ENCODE peak calls at places on chromosome 2, in four cellular contexts. E is BE2C, N is HCT116, Y is heart left ventricle. Q is an unnamed sample. For H3K4me1 and H3K27me3, the result is how much of the 10 kb centered on the place peaks cover.

GRCh38 chr2:54239427-54239826 is 16.6 kb downstream of the TSPYL6 start:
- DNase-seq in E (no peak), N (no peak), Y (no peak), Q (no peak)

GRCh38 chr2:38016177-38016576 is 59.8 kb downstream of the CYP1B1 start:
- DNase-seq in E (no peak), N (no peak), Y (no peak), Q (no peak)

GRCh38 chr2:215429424-215429823 is 6.4 kb downstream of the FN1 start:
- DNase-seq in E (no peak), N (no peak), Y (no peak), Q (no peak)

GRCh38 chr2:6958616-6959235 is 41.5 kb downstream of the RNF144A start:
- DNase-seq in E (no peak), N (no peak), Y (no peak), Q (no peak)

GRCh38 chr2:197208029-197208428 is 102.6 kb downstream of the ANKRD44 start:
- DNase-seq in E (no peak), N (no peak), Y (no peak), Q (no peak)

GRCh38 chr2:112032615-112033457 is 22.2 kb upstream of the TMEM87B start:
- DNase-seq in E (no peak), N (peak), Y (peak), Q (peak)

GRCh38 chr2:31373127-31373526 is 41.4 kb downstream of the XDH start:
- DNase-seq in E (no peak), N (no peak), Y (no peak), Q (no peak)

GRCh38 chr2:176081993-176082884 is 1.5 kb downstream of the EVX2 start:
- DNase-seq in E (peak), N (no peak), Y (no peak), Q (no peak)

GRCh38 chr2:124264496-124265160 is 239.5 kb downstream of the CNTNAP5 start:
- DNase-seq in E (no peak), N (no peak), Y (no peak), Q (no peak)

GRCh38 chr2:62195421-62196277 is at the start of gene B3GNT2:
- DNase-seq in E (peak), N (peak), Y (peak), Q (peak)

GRCh38 chr2:80246449-80247025 is 58.0 kb downstream of the LRRTM1 start:
- DNase-seq in E (no peak), N (no peak), Y (no peak), Q (no peak)

GRCh38 chr2:207115715-207116364 is 49.9 kb downstream of the KLF7 start:
- DNase-seq in E (peak), N (no peak), Y (no peak), Q (no peak)

GRCh38 chr2:12167525-12168317 is 421.3 kb downstream of the LPIN1 start:
- DNase-seq in E (peak), N (no peak), Y (no peak), Q (no peak)

GRCh38 chr2:150097891-150098595 is 389.4 kb downstream of the RND3 start:
- DNase-seq in E (no peak), N (no peak), Y (no peak), Q (no peak)

GRCh38 chr2:241721852-241722251 is 12.6 kb upstream of the D2HGDH start:
- DNase-seq in E (no peak), N (no peak), Y (no peak), Q (no peak)

GRCh38 chr2:150088538-150088937 is 398.9 kb downstream of the RND3 start:
- DNase-seq in E (no peak), N (no peak), Y (no peak), Q (no peak)

DNA sequence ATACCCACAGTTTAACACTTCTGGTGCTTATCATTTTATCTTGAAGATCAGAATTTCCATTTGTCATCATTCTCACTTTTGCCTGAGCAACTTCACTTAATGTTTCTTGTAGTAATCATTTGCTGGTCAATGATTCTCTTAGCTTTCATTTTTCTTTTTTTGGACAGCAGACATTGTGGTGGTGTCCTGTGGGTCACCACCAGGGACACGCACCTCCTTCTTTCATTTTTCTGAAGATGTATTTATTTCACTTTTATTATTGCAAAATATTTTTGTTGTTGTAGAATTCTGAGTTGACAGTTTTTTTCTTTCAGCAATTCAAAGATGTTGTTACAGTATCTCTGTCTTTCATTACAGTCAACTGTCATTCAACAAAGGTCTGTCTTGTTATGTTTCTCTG is 84.3 kb downstream of the FAM168B start:
- DNase-seq in E (no peak), N (no peak), Y (no peak), Q (no peak)
- TF ChIP-seq CTCF in E (no peak), N (no peak), Y (no peak), Q (no peak)

DNA sequence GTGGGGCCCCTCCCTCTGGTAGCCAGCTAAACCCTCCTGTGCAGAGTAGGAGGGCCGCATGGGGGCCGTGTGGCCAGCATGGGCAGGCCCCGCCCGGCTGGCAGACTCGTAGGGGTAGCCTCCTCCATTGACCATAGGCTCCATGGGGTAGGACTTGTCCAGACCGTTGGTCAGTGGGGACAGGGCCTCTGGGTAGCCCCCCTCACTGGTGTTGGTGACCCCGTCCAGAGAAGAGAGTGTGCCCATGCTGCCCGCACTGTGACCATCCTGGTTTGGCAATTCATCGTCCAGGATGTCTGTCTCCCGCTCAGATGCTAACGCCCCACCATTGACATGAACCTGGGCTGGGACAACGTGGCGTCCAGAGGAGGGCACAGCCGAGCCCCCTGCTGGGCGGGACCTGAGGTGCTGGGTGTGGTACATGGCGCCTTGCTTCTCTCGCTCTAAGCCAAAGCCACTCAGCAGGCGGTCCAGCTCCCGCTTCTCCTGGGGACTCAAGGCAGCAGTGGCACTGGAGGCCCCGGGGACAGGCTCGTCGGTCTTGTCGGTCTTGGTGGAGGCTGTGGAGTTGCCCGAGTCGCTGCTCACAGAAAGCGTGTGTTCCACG is 154.3 kb downstream of the TNS1 start:
- DNase-seq in E (no peak), N (no peak), Y (no peak), Q (no peak)
- H3K4me1 ChIP-seq in E (under half), N (under half), Y (half or more), Q (under half)

DNA sequence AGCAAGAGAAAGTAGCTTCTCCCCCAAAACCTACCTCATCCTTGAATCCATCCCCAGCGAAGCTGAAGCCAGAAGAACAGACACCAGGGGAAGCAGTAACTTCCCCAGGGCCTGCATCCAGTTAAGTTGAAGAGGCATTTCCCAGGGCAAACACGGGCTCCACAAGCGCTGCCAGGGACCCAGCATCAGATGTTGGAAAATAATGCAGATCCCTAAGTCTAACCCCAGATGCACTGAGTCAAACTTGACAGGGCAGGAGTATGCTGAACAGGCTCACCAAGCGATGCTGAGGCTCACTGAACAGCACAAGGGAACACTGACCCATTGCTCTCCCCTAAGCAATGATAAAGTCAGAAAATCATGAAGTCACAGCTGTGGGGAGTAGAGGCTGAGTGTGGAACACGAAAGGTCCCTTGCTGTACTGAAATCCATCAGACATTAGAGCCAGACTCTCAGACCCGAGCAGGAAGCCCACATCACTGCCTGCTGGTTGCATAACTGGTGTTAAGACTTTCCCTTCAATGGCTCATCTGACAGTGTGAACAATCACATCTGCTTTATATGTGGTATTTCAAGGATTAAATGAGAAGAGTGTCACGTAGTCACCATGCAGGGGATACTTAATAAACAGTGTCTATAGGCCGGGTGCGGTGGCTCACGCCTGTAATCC is 36.3 kb downstream of the TNS1 start:
- DNase-seq in E (no peak), N (no peak), Y (no peak), Q (peak)
- H3K27me3 ChIP-seq in E (under half), N (under half), Y (under half), Q (under half)

DNA sequence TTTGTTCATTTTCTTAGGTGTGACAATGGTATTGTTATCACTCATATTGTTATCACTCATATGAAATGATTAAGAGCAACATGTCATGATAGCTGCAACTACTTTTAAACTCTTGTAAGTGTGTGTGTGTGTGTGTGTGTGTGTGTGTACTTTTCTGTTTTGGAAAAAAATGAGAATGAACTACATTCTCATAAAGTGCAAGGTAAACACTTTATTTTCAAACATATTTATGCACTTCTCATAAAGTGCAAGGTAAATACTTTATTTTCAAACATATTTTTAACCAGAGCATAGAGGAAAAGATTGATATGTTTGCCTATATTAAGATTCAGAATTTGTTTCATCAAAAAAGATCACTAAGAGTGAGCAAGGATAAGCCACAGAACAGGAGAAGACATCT is 99.8 kb downstream of the TEX51 start:
- DNase-seq in E (no peak), N (no peak), Y (no peak), Q (no peak)
- TF ChIP-seq CTCF in E (no peak), N (no peak), Y (no peak), Q (no peak)

GRCh38 chr2:213066445-213066746 is 85.0 kb downstream of the IKZF2 start:
- DNase-seq in E (no peak), N (no peak), Y (no peak), Q (no peak)
- H3K4me1 ChIP-seq in E (under half), N (under half), Y (under half), Q (under half)

GRCh38 chr2:74499940-74500577 is 656 bp upstream of the LBX2 start:
- DNase-seq in E (no peak), N (no peak), Y (no peak), Q (no peak)
- H3K27me3 ChIP-seq in E (under half), N (under half), Y (under half), Q (under half)

GRCh38 chr2:238013806-238014205 is 47.0 kb downstream of the UBE2F start:
- DNase-seq in E (no peak), N (no peak), Y (no peak), Q (no peak)
- TF ChIP-seq CTCF in E (no peak), N (no peak), Y (no peak), Q (no peak)

GRCh38 chr2:32942728-32943485 is 3.8 kb upstream of the LTBP1 start:
- DNase-seq in E (no peak), N (no peak), Y (no peak), Q (no peak)
- H3K4me1 ChIP-seq in E (under half), N (under half), Y (under half), Q (under half)

GRCh38 chr2:66578067-66578852 is 143.3 kb downstream of the MEIS1 start:
- DNase-seq in E (no peak), N (no peak), Y (no peak), Q (peak)

GRCh38 chr2:66580343-66580954 is 145.5 kb downstream of the MEIS1 start:
- DNase-seq in E (no peak), N (no peak), Y (no peak), Q (no peak)

GRCh38 chr2:66578853-66579158 is 143.9 kb downstream of the MEIS1 start:
- DNase-seq in E (no peak), N (no peak), Y (no peak), Q (no peak)

GRCh38 chr2:66577331-66578041 is 142.6 kb downstream of the MEIS1 start:
- DNase-seq in E (no peak), N (no peak), Y (no peak), Q (peak)

DNA sequence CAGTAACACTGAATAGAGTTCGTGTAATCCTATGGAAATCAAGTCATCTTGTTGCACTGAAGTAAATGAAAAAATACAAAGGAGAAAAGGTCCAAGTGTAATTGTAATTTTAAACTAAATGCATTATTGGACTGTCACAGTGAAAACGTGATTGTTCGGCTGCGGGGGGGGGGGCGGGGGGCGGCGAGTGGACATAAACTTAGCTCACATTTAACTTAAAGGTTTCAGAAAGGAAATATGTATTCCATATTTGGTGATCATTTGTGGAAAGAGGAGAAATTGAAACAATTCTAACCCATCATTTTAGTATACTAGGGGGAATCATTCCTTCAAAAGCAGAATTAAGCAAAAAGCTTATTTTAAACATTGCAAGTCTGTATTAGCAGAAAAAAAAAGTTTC is 144.6 kb downstream of the MEIS1 start:
- DNase-seq in E (no peak), N (no peak), Y (no peak), Q (no peak)
- H3K27me3 ChIP-seq in E (under half), N (under half), Y (half or more), Q (under half)

GRCh38 chr2:117707874-117708273 is 106.6 kb upstream of the DDX18 start:
- DNase-seq in E (no peak), N (no peak), Y (no peak), Q (no peak)

GRCh38 chr2:117704818-117705217 is 109.7 kb upstream of the DDX18 start:
- DNase-seq in E (no peak), N (no peak), Y (no peak), Q (no peak)

GRCh38 chr2:117698819-117699218 is 115.7 kb upstream of the DDX18 start:
- DNase-seq in E (no peak), N (no peak), Y (no peak), Q (no peak)

GRCh38 chr2:117702098-117702497 is 112.4 kb upstream of the DDX18 start:
- DNase-seq in E (no peak), N (no peak), Y (no peak), Q (no peak)

DNA sequence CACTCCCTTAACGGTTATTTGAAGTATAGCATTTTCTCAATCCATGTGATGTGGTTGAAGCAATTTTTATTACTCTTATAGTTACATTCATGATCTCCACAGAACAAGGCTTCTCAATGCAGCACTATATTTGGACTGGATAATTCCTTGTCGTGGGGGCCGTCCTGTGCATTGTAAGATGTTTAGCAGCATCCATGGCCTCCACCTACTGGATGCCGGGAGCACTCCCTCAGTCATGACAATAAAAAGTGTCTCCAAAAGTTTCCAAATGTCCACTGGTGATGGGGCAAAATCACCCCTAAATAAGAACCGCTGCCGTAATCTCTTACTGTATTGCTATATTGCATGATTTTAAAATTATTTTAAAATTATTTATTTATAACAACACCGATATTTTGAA is 110.6 kb upstream of the DDX18 start:
- DNase-seq in E (peak), N (no peak), Y (no peak), Q (no peak)
- TF ChIP-seq CTCF in E (peak), N (no peak), Y (no peak), Q (no peak)

Q was measured in ovary.